ENCODE peak calls at places on chromosomes 13 and 19, in six cellular contexts. Q is mesendoderm; E is uterus; M is AG04450; P is CD8-positive, alpha-beta T cell; S is hepatocyte. L is an unnamed sample.

GRCh38 chr13:29993716-29994488 is 143.5 kb upstream of the UBL3 start:
- DNase-seq in Q (no peak), E (peak), M (peak), P (no peak), S (no peak), L (no peak)

GRCh38 chr19:7516878-7517277 is 975 bp downstream of the ZNF358 start:
- DNase-seq in Q (no peak), E (no peak), M (no peak), P (no peak), S (no peak), L (no peak)

GRCh38 chr19:504634-505033 is 2.7 kb upstream of the TPGS1 start:
- DNase-seq in Q (no peak), E (no peak), M (no peak), P (no peak), S (peak), L (no peak)

GRCh38 chr13:43546260-43546659 is 240.5 kb downstream of the ENOX1 start:
- DNase-seq in Q (peak), E (peak), M (no peak), P (no peak), S (no peak), L (no peak)

GRCh38 chr19:6354098-6354674 is 7.1 kb upstream of the CLPP start:
- DNase-seq in Q (no peak), E (no peak), M (no peak), P (no peak), S (no peak), L (no peak)

GRCh38 chr13:67043901-67044300 is 186.2 kb downstream of the PCDH9 start:
- DNase-seq in Q (no peak), E (no peak), M (no peak), P (no peak), S (no peak), L (no peak)

GRCh38 chr13:87677334-87678234 is 6.4 kb downstream of the SLITRK5 start:
- DNase-seq in Q (peak), E (no peak), M (no peak), P (peak), S (peak), L (no peak)

GRCh38 chr19:2339644-2340310 is 11.3 kb downstream of the SPPL2B start:
- DNase-seq in Q (no peak), E (no peak), M (no peak), P (no peak), S (no peak), L (no peak)

GRCh38 chr13:44197791-44198770 is 175.5 kb upstream of the SERP2 start:
- DNase-seq in Q (no peak), E (no peak), M (no peak), P (no peak), S (no peak), L (no peak)

GRCh38 chr13:85508683-85509329 is 290.4 kb downstream of the SLITRK6 start:
- DNase-seq in Q (peak), E (no peak), M (no peak), P (no peak), S (no peak), L (no peak)

GRCh38 chr19:27843861-27844260 is 1369.1 kb downstream of the UQCRFS1 start:
- DNase-seq in Q (no peak), E (no peak), M (no peak), P (no peak), S (no peak), L (no peak)

GRCh38 chr13:38381840-38382239 is 32.2 kb downstream of the UFM1 start:
- DNase-seq in Q (no peak), E (no peak), M (no peak), P (no peak), S (no peak), L (no peak)

GRCh38 chr13:61276401-61276800 is 139.2 kb downstream of the PCDH20 start:
- DNase-seq in Q (no peak), E (no peak), M (no peak), P (no peak), S (no peak), L (no peak)

GRCh38 chr19:49057636-49058234 is at the start of gene CGB7:
- DNase-seq in Q (peak), E (peak), M (no peak), P (no peak), S (peak), L (no peak)

GRCh38 chr13:30119476-30119875 is 187.9 kb downstream of the KATNAL1 start:
- DNase-seq in Q (no peak), E (peak), M (no peak), P (no peak), S (peak), L (no peak)

GRCh38 chr13:47594833-47595232 is 406.2 kb downstream of the SUCLA2 start:
- DNase-seq in Q (peak), E (no peak), M (no peak), P (no peak), S (no peak), L (no peak)

GRCh38 chr13:64165826-64166225 is 2750.2 kb upstream of the PCDH20 start:
- DNase-seq in Q (no peak), E (no peak), M (no peak), P (no peak), S (no peak), L (no peak)

GRCh38 chr13:51913421-51914136 is 51.8 kb downstream of the CCDC70 start:
- DNase-seq in Q (peak), E (no peak), M (no peak), P (no peak), S (no peak), L (no peak)

GRCh38 chr19:778910-779653 is 18.2 kb upstream of the PTBP1 start:
- DNase-seq in Q (peak), E (no peak), M (peak), P (no peak), S (peak), L (no peak)

GRCh38 chr13:90402102-90402501 is 945.4 kb upstream of the MIR17HG start:
- DNase-seq in Q (no peak), E (no peak), M (no peak), P (no peak), S (no peak), L (no peak)

GRCh38 chr13:30256713-30257432 is 50.5 kb downstream of the KATNAL1 start:
- DNase-seq in Q (peak), E (no peak), M (no peak), P (no peak), S (peak), L (no peak)

GRCh38 chr19:36032251-36033104 is at the start of gene CLIP3:
- DNase-seq in Q (peak), E (peak), M (peak), P (peak), S (peak), L (peak)

GRCh38 chr13:87426737-87427136 is 244.4 kb upstream of the SLITRK5 start:
- DNase-seq in Q (peak), E (no peak), M (no peak), P (no peak), S (no peak), L (no peak)

GRCh38 chr13:66195238-66195637 is 1034.9 kb downstream of the PCDH9 start:
- DNase-seq in Q (no peak), E (no peak), M (no peak), P (no peak), S (no peak), L (no peak)

GRCh38 chr13:97028441-97029299 is 34.4 kb upstream of the OXGR1 start:
- DNase-seq in Q (peak), E (peak), M (no peak), P (peak), S (peak), L (peak)

GRCh38 chr19:23440791-23441190 is 45.5 kb upstream of the ZNF91 start:
- DNase-seq in Q (peak), E (no peak), M (no peak), P (no peak), S (no peak), L (no peak)

GRCh38 chr19:29528350-29528945 is 2.7 kb downstream of the VSTM2B start:
- DNase-seq in Q (peak), E (no peak), M (peak), P (peak), S (peak), L (peak)

GRCh38 chr19:18989316-18989715 is 44.0 kb downstream of the SUGP2 start:
- DNase-seq in Q (no peak), E (no peak), M (no peak), P (no peak), S (no peak), L (no peak)

GRCh38 chr13:25819856-25820530 is 231.8 kb downstream of the SHISA2 start:
- DNase-seq in Q (peak), E (no peak), M (no peak), P (no peak), S (peak), L (no peak)

GRCh38 chr19:29662604-29663404 is 2.5 kb upstream of the PLEKHF1 start:
- DNase-seq in Q (peak), E (peak), M (peak), P (no peak), S (peak), L (no peak)

GRCh38 chr13:63305641-63306133 is 1890.0 kb upstream of the PCDH20 start:
- DNase-seq in Q (no peak), E (no peak), M (no peak), P (no peak), S (no peak), L (no peak)

GRCh38 chr19:15831626-15832025 is 16.2 kb upstream of the OR10H1 start:
- DNase-seq in Q (no peak), E (no peak), M (no peak), P (no peak), S (no peak), L (no peak)

GRCh38 chr13:28650284-28650683 is 8.6 kb upstream of the POMP start:
- DNase-seq in Q (no peak), E (no peak), M (no peak), P (no peak), S (no peak), L (no peak)

GRCh38 chr19:40745402-40745780 is 4.9 kb downstream of the ACTMAP start:
- DNase-seq in Q (peak), E (no peak), M (peak), P (no peak), S (no peak), L (no peak)

GRCh38 chr13:100561599-100562204 is 26.9 kb downstream of the GGACT start:
- DNase-seq in Q (no peak), E (no peak), M (no peak), P (no peak), S (no peak), L (no peak)

GRCh38 chr13:114016321-114017027 is 42.6 kb upstream of the C13orf46 start:
- DNase-seq in Q (no peak), E (no peak), M (no peak), P (no peak), S (no peak), L (no peak)
- H3K27ac ChIP-seq in Q (no peak), E (no peak), M (no peak), P (no peak), S (no peak), L (no peak)

DNA sequence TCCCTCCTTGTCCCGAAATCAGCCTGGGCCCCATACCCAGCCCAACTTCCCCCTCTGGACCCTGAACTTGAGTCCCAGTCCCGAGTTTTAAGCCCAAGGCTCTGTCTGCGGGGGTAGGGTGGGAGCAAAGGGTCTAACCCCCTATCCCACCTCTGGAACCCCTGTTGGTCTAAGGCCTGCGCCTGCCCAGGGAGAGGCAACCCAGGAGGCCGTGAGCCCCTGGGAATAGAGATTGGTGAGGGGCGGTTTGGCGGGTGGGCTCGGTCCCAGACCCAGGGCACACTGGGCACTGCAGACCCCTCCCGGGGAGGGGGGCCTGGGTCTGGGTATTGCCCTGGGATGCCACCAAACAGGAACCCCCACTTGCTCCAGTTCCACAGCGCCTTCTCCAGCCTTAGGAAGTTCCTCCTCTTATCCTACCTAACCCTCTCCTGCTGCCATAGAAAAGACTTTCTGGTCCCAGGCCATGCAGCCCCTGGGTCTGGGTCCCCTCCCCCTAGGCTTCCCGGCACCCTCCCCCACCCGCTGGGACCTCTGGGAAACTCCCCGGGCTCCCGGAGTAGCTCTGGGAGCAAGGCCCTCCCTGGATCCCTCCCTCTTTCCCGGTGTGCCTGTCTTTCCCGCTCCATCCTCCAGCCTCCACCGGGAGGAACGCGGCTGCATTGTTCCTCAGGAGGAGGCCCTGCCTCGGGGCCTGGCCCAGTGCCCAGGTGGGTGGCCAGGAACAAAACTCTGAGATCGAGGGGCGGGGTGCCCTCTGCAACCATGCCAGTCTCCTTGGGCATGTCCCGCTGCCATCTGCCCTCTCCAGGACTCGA is 33.6 kb upstream of the NANOS3 start:
- DNase-seq in Q (peak), E (peak), M (no peak), P (no peak), S (peak), L (peak)
- H3K27ac ChIP-seq in Q (peak), E (peak), M (peak), P (peak), S (peak), L (peak)

GRCh38 chr13:20160346-20161274 is at the start of gene GJA3:
- DNase-seq in Q (peak), E (no peak), M (no peak), P (peak), S (peak), L (no peak)

GRCh38 chr13:20157387-20157786 is 3.5 kb downstream of the GJA3 start:
- DNase-seq in Q (no peak), E (no peak), M (no peak), P (no peak), S (no peak), L (no peak)

GRCh38 chr13:20161275-20161950 is 561 bp upstream of the GJA3 start:
- DNase-seq in Q (no peak), E (no peak), M (no peak), P (peak), S (peak), L (no peak)

GRCh38 chr13:20161951-20162300 is 1.1 kb upstream of the GJA3 start:
- DNase-seq in Q (no peak), E (no peak), M (no peak), P (no peak), S (no peak), L (no peak)

GRCh38 chr13:20159646-20160345 is 1.1 kb downstream of the GJA3 start:
- DNase-seq in Q (no peak), E (no peak), M (no peak), P (no peak), S (no peak), L (no peak)
- H3K27ac ChIP-seq in Q (no peak), E (no peak), M (no peak), P (no peak), S (no peak), L (no peak)

DNA sequence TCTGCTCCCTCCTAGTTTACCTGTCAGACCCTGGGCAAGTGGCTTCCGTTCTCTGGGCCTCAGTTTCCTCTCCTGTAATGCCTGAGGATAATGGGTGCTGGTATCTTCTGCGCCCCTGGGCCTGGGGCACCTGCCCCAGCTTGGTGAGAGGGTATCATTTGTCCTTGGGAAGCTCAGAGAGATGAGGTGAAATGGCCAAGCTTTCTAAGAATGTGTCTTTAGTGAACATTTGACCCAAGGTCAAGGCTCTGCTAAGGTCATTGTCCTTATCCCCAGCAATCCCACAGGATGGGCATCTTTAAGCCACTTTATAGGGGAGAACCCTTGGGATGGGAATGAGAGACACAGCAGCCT is 1.3 kb upstream of the NFIC start:
- DNase-seq in Q (no peak), E (no peak), M (no peak), P (no peak), S (no peak), L (no peak)
- H3K27ac ChIP-seq in Q (no peak), E (peak), M (no peak), P (no peak), S (no peak), L (peak)

DNA sequence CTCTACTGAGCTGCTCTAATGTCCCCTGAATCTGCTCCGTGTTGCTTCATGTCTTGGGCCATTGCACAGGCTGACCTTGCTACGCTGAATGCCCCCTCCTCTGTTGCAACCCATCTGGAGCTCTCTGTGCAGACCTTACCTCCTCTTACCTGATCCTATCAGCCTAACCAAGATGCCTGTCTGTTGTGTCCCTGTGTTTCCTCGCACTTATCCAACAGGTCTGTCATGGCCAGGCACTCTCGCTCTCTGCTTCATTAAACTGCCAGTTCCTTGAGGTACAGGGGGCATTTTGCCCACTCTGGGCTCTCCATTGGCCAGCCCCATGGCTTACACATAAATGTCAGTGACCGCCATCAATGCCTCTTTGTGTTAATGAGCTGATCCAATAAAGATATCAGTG is 277.7 kb upstream of the TSHZ3 start:
- DNase-seq in Q (no peak), E (no peak), M (no peak), P (no peak), S (no peak), L (no peak)
- H3K27ac ChIP-seq in Q (no peak), E (no peak), M (no peak), P (no peak), S (no peak), L (no peak)

GRCh38 chr19:13727798-13728197 is 36.5 kb upstream of the MRI1 start:
- DNase-seq in Q (no peak), E (peak), M (no peak), P (no peak), S (no peak), L (no peak)

GRCh38 chr19:13732337-13732736 is 32.0 kb upstream of the MRI1 start:
- DNase-seq in Q (no peak), E (no peak), M (no peak), P (no peak), S (no peak), L (no peak)

GRCh38 chr19:13731147-13731964 is 33.0 kb upstream of the MRI1 start:
- DNase-seq in Q (peak), E (peak), M (peak), P (peak), S (peak), L (peak)

GRCh38 chr19:13726323-13726722 is 38.0 kb upstream of the MRI1 start:
- DNase-seq in Q (peak), E (no peak), M (no peak), P (no peak), S (no peak), L (no peak)

GRCh38 chr19:13729859-13730258 is 34.5 kb upstream of the MRI1 start:
- DNase-seq in Q (no peak), E (no peak), M (no peak), P (no peak), S (no peak), L (no peak)
- H3K27ac ChIP-seq in Q (no peak), E (peak), M (peak), P (no peak), S (peak), L (no peak)

GRCh38 chr13:105928048-105928447 is 607.4 kb downstream of the EFNB2 start:
- DNase-seq in Q (no peak), E (no peak), M (no peak), P (no peak), S (no peak), L (no peak)

GRCh38 chr13:105921711-105922110 is 613.8 kb downstream of the EFNB2 start:
- DNase-seq in Q (no peak), E (no peak), M (no peak), P (no peak), S (no peak), L (no peak)

GRCh38 chr13:105929486-105929885 is 606.0 kb downstream of the EFNB2 start:
- DNase-seq in Q (no peak), E (no peak), M (no peak), P (no peak), S (no peak), L (no peak)

GRCh38 chr13:105928901-105929300 is 606.6 kb downstream of the EFNB2 start:
- DNase-seq in Q (no peak), E (no peak), M (no peak), P (no peak), S (no peak), L (no peak)

GRCh38 chr13:105925496-105925895 is 610.0 kb downstream of the EFNB2 start:
- DNase-seq in Q (no peak), E (no peak), M (no peak), P (no peak), S (peak), L (no peak)
- H3K27ac ChIP-seq in Q (no peak), E (no peak), M (no peak), P (no peak), S (no peak), L (no peak)

GRCh38 chr19:17721821-17722220 is 2.5 kb downstream of the MAP1S start:
- DNase-seq in Q (no peak), E (peak), M (no peak), P (no peak), S (no peak), L (no peak)

GRCh38 chr19:17718988-17719711 is at the start of gene MAP1S:
- DNase-seq in Q (peak), E (peak), M (no peak), P (peak), S (peak), L (peak)

GRCh38 chr19:17718467-17718987 is 753 bp upstream of the MAP1S start:
- DNase-seq in Q (no peak), E (no peak), M (no peak), P (no peak), S (no peak), L (no peak)

GRCh38 chr19:17720487-17720839 is 1.2 kb downstream of the MAP1S start:
- DNase-seq in Q (no peak), E (no peak), M (no peak), P (no peak), S (no peak), L (no peak)

GRCh38 chr19:17719730-17720486 is 628 bp downstream of the MAP1S start:
- DNase-seq in Q (no peak), E (no peak), M (no peak), P (peak), S (peak), L (no peak)
- H3K27ac ChIP-seq in Q (peak), E (peak), M (no peak), P (no peak), S (no peak), L (peak)